ENCODE peak calls at places on chromosomes 13 and 19, in five cellular contexts. S is left ventricle myocardium superior; F is body of pancreas; X is stimulated activated CD8-positive, alpha-beta memory T cell treated with anti-CD3 and anti-CD28 coated beads, Interleukin-2, amount 100 ng/mL, for 1 hour; W is mucosa of descending colon. E is an unnamed sample.

GRCh38 chr19:18697680-18698079 is 14.2 kb downstream of the CRTC1 start:
- DNase-seq in S (peak), F (peak), X (no peak), W (peak), E (peak)

GRCh38 chr19:6429419-6430221 is 3.9 kb downstream of the SLC25A41 start:
- DNase-seq in S (no peak), F (no peak), X (no peak), W (no peak), E (no peak)

GRCh38 chr19:57078802-57079201 is 41.0 kb upstream of the USP29 start:
- DNase-seq in S (no peak), F (no peak), X (no peak), W (no peak), E (no peak)

GRCh38 chr19:2554856-2555255 is 78.9 kb downstream of the GADD45B start:
- DNase-seq in S (peak), F (no peak), X (no peak), W (peak), E (peak)

GRCh38 chr13:75908137-75908536 is 272.0 kb downstream of the LMO7 start:
- DNase-seq in S (peak), F (no peak), X (no peak), W (no peak), E (peak)

GRCh38 chr19:45395524-45396388 is 9.1 kb downstream of the PPP1R13L start:
- DNase-seq in S (no peak), F (no peak), X (no peak), W (no peak), E (no peak)

GRCh38 chr13:28441533-28441928 is 53.4 kb downstream of the FLT1 start:
- DNase-seq in S (no peak), F (no peak), X (no peak), W (no peak), E (no peak)

GRCh38 chr13:111474136-111475002 is 153.9 kb downstream of the TEX29 start:
- DNase-seq in S (no peak), F (no peak), X (no peak), W (no peak), E (no peak)

GRCh38 chr19:33749016-33749415 is 47.7 kb upstream of the KCTD15 start:
- DNase-seq in S (no peak), F (no peak), X (no peak), W (no peak), E (no peak)

GRCh38 chr19:4896372-4896771 is 6.3 kb downstream of the ARRDC5 start:
- DNase-seq in S (no peak), F (peak), X (no peak), W (no peak), E (peak)

GRCh38 chr19:6062961-6063575 is 47.2 kb downstream of the RFX2 start:
- DNase-seq in S (no peak), F (peak), X (no peak), W (no peak), E (no peak)

E was measured in right cardiac atrium.